ENCODE peak calls at places on chromosomes 4 and X, in six cellular contexts. One of them, this sample, is unnamed.

GRCh38 chr4:122827899-122828601 is 1.4 kb downstream of the FGF2 start:
- DNase-seq in ascending aorta: no peak
- DNase-seq in transverse colon: peak
- DNase-seq in Panc1: no peak
- DNase-seq in BE2C: peak
- DNase-seq in epithelial cell of esophagus: peak
- DNase-seq in this sample: peak

GRCh38 chrX:145213504-145213903 is 33.8 kb upstream of the SPANXN1 start:
- DNase-seq in ascending aorta: no peak
- DNase-seq in transverse colon: no peak
- DNase-seq in Panc1: no peak
- DNase-seq in BE2C: no peak
- DNase-seq in epithelial cell of esophagus: peak
- DNase-seq in this sample: no peak

GRCh38 chrX:152220612-152221011 is 82.2 kb upstream of the MAGEA10 start:
- DNase-seq in ascending aorta: no peak
- DNase-seq in transverse colon: no peak
- DNase-seq in Panc1: no peak
- DNase-seq in BE2C: no peak
- DNase-seq in epithelial cell of esophagus: peak
- DNase-seq in this sample: no peak

GRCh38 chr4:182495111-182495510 is 251.9 kb downstream of the TENM3 start:
- DNase-seq in ascending aorta: no peak
- DNase-seq in transverse colon: no peak
- DNase-seq in Panc1: no peak
- DNase-seq in BE2C: no peak
- DNase-seq in epithelial cell of esophagus: no peak
- DNase-seq in this sample: no peak

GRCh38 chrX:118595501-118596042 is 100.0 kb downstream of the DOCK11 start:
- DNase-seq in ascending aorta: no peak
- DNase-seq in transverse colon: no peak
- DNase-seq in Panc1: no peak
- DNase-seq in BE2C: no peak
- DNase-seq in epithelial cell of esophagus: no peak
- DNase-seq in this sample: no peak

GRCh38 chrX:48025561-48025960 is 18.8 kb downstream of the SPACA5 start:
- DNase-seq in ascending aorta: no peak
- DNase-seq in transverse colon: peak
- DNase-seq in Panc1: no peak
- DNase-seq in BE2C: peak
- DNase-seq in epithelial cell of esophagus: peak
- DNase-seq in this sample: peak

GRCh38 chr4:152021788-152022438 is 261.1 kb upstream of the GATB start:
- DNase-seq in ascending aorta: no peak
- DNase-seq in transverse colon: no peak
- DNase-seq in Panc1: no peak
- DNase-seq in BE2C: no peak
- DNase-seq in epithelial cell of esophagus: no peak
- DNase-seq in this sample: no peak

GRCh38 chrX:41064028-41064427 is 21.2 kb upstream of the USP9X start:
- DNase-seq in ascending aorta: no peak
- DNase-seq in transverse colon: no peak
- DNase-seq in Panc1: no peak
- DNase-seq in BE2C: no peak
- DNase-seq in epithelial cell of esophagus: no peak
- DNase-seq in this sample: peak

GRCh38 chr4:137181293-137181899 is 350.9 kb downstream of the PCDH18 start:
- DNase-seq in ascending aorta: no peak
- DNase-seq in transverse colon: no peak
- DNase-seq in Panc1: no peak
- DNase-seq in BE2C: no peak
- DNase-seq in epithelial cell of esophagus: no peak
- DNase-seq in this sample: no peak

GRCh38 chrX:134171661-134172587 is 65.1 kb upstream of the CCDC160 start:
- DNase-seq in ascending aorta: no peak
- DNase-seq in transverse colon: no peak
- DNase-seq in Panc1: no peak
- DNase-seq in BE2C: no peak
- DNase-seq in epithelial cell of esophagus: no peak
- DNase-seq in this sample: peak

GRCh38 chrX:69133561-69134542 is 31.4 kb downstream of the PJA1 start:
- DNase-seq in ascending aorta: no peak
- DNase-seq in transverse colon: no peak
- DNase-seq in Panc1: no peak
- DNase-seq in BE2C: peak
- DNase-seq in epithelial cell of esophagus: peak
- DNase-seq in this sample: peak

GRCh38 chr4:169640261-169640880 is 20.0 kb downstream of the CLCN3 start:
- DNase-seq in ascending aorta: no peak
- DNase-seq in transverse colon: no peak
- DNase-seq in Panc1: no peak
- DNase-seq in BE2C: no peak
- DNase-seq in epithelial cell of esophagus: no peak
- DNase-seq in this sample: peak

GRCh38 chr4:184117662-184118199 is 99.9 kb downstream of the ENPP6 start:
- DNase-seq in ascending aorta: no peak
- DNase-seq in transverse colon: no peak
- DNase-seq in Panc1: no peak
- DNase-seq in BE2C: no peak
- DNase-seq in epithelial cell of esophagus: no peak
- DNase-seq in this sample: no peak

GRCh38 chr4:60589425-60589824 is 610.7 kb upstream of the ADGRL3 start:
- DNase-seq in ascending aorta: no peak
- DNase-seq in transverse colon: no peak
- DNase-seq in Panc1: no peak
- DNase-seq in BE2C: no peak
- DNase-seq in epithelial cell of esophagus: no peak
- DNase-seq in this sample: no peak

GRCh38 chr4:2237267-2237666 is 4.7 kb downstream of the HAUS3 start:
- DNase-seq in ascending aorta: no peak
- DNase-seq in transverse colon: no peak
- DNase-seq in Panc1: no peak
- DNase-seq in BE2C: no peak
- DNase-seq in epithelial cell of esophagus: no peak
- DNase-seq in this sample: no peak

GRCh38 chr4:6688879-6689505 is 4.7 kb upstream of the S100P start:
- DNase-seq in ascending aorta: no peak
- DNase-seq in transverse colon: peak
- DNase-seq in Panc1: no peak
- DNase-seq in BE2C: peak
- DNase-seq in epithelial cell of esophagus: peak
- DNase-seq in this sample: peak
- H3K4me3 ChIP-seq in ascending aorta: no peak
- H3K4me3 ChIP-seq in transverse colon: no peak
- H3K4me3 ChIP-seq in Panc1: no peak
- H3K4me3 ChIP-seq in BE2C: no peak
- H3K4me3 ChIP-seq in epithelial cell of esophagus: no peak
- H3K4me3 ChIP-seq in this sample: no peak

GRCh38 chr4:156870861-156871260 is 100.7 kb downstream of the PDGFC start:
- DNase-seq in ascending aorta: no peak
- DNase-seq in transverse colon: no peak
- DNase-seq in Panc1: no peak
- DNase-seq in BE2C: no peak
- DNase-seq in epithelial cell of esophagus: no peak
- DNase-seq in this sample: no peak
- TF ChIP-seq CTCF in ascending aorta: no peak
- TF ChIP-seq CTCF in transverse colon: no peak
- TF ChIP-seq CTCF in Panc1: no peak
- TF ChIP-seq CTCF in BE2C: no peak
- TF ChIP-seq CTCF in epithelial cell of esophagus: no peak
- TF ChIP-seq CTCF in this sample: no peak

DNA sequence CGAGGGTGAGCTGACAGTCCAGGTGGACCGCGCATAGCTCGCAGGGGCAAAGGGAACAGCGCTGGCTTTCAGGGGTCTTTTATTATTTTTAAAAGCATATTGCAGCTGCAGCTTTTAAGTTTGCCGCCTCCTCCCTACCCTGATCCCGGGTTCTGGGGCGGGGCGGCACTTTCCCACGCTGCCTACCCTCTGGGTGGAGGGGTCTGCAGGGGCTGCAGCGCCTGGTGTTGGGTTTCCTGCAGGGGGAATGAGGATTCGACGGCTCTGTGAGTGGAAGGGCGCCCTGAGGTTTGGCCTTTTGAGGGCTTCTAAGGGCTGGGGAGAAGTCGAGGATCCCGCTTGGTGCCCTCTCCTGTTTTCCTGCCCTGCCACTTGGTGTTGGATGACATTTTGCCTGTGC is 80.7 kb upstream of the SCML1 start:
- DNase-seq in ascending aorta: no peak
- DNase-seq in transverse colon: no peak
- DNase-seq in Panc1: no peak
- DNase-seq in BE2C: no peak
- DNase-seq in epithelial cell of esophagus: no peak
- DNase-seq in this sample: no peak
- H3K4me3 ChIP-seq in ascending aorta: peak
- H3K4me3 ChIP-seq in transverse colon: no peak
- H3K4me3 ChIP-seq in Panc1: no peak
- H3K4me3 ChIP-seq in BE2C: no peak
- H3K4me3 ChIP-seq in epithelial cell of esophagus: no peak
- H3K4me3 ChIP-seq in this sample: no peak

DNA sequence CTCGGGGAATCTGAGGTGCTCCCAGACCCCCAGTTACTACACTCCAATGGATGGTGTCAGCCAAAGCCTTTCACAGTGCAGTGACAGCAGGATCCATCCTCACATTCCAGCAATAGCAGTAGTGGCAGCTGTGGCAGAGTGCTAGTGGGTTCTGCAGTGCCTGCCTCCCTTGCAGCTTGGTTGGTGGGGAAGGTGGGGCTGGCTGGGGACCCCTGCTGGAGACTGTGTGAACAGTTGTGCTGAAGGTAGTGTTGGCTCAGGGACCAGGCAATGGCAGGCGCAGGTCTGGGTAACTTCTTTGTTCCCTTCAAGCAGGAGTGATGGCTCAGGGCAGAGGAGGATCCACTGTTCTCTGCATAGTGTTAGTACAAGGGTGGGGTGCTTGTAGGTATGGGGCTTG is 343.7 kb upstream of the TRAM1L1 start:
- DNase-seq in ascending aorta: no peak
- DNase-seq in transverse colon: no peak
- DNase-seq in Panc1: no peak
- DNase-seq in BE2C: no peak
- DNase-seq in epithelial cell of esophagus: no peak
- DNase-seq in this sample: no peak
- TF ChIP-seq CTCF in ascending aorta: no peak
- TF ChIP-seq CTCF in transverse colon: no peak
- TF ChIP-seq CTCF in Panc1: no peak
- TF ChIP-seq CTCF in BE2C: no peak
- TF ChIP-seq CTCF in epithelial cell of esophagus: no peak
- TF ChIP-seq CTCF in this sample: no peak

GRCh38 chr4:140423106-140423505 is 4.3 kb downstream of the CLGN start:
- DNase-seq in ascending aorta: no peak
- DNase-seq in transverse colon: no peak
- DNase-seq in Panc1: no peak
- DNase-seq in BE2C: no peak
- DNase-seq in epithelial cell of esophagus: peak
- DNase-seq in this sample: peak

GRCh38 chr4:140426610-140427103 is 791 bp downstream of the CLGN start:
- DNase-seq in ascending aorta: no peak
- DNase-seq in transverse colon: no peak
- DNase-seq in Panc1: no peak
- DNase-seq in BE2C: peak
- DNase-seq in epithelial cell of esophagus: no peak
- DNase-seq in this sample: no peak

GRCh38 chr4:140427104-140427918 is at the start of gene CLGN:
- DNase-seq in ascending aorta: no peak
- DNase-seq in transverse colon: peak
- DNase-seq in Panc1: peak
- DNase-seq in BE2C: peak
- DNase-seq in epithelial cell of esophagus: peak
- DNase-seq in this sample: peak

DNA sequence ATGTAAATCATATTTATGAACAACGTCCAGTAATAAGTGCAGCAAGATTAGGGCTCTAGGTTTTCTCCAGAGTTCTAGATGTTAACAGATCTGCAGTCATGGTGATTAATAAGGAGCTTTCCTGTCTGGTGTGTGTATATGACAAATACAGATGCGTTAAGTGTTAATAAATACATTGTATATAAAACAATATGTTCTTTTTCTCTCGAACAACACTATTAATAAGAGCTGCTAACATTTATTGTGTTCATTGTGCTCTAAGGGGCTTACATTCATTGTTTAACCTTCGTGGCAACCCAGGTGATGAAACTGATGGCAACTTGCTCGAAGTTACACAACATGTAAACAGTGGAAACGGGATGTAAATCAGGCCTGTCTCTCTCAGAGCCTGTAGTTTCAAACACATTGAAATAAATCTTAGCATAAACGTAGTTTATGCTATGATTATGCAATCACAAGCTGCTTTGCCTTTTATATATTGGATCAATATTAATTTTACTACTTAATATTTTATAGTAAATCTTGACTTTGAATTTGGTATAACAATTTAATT is 547 bp upstream of the CLGN start:
- DNase-seq in ascending aorta: no peak
- DNase-seq in transverse colon: no peak
- DNase-seq in Panc1: peak
- DNase-seq in BE2C: no peak
- DNase-seq in epithelial cell of esophagus: no peak
- DNase-seq in this sample: no peak
- H3K4me3 ChIP-seq in ascending aorta: peak
- H3K4me3 ChIP-seq in transverse colon: peak
- H3K4me3 ChIP-seq in Panc1: peak
- H3K4me3 ChIP-seq in BE2C: peak
- H3K4me3 ChIP-seq in epithelial cell of esophagus: peak
- H3K4me3 ChIP-seq in this sample: peak

GRCh38 chrX:149647505-149647904 is 15.9 kb upstream of the TMEM185A start:
- DNase-seq in ascending aorta: no peak
- DNase-seq in transverse colon: no peak
- DNase-seq in Panc1: no peak
- DNase-seq in BE2C: no peak
- DNase-seq in epithelial cell of esophagus: no peak
- DNase-seq in this sample: no peak

GRCh38 chrX:149643496-149643895 is 11.9 kb upstream of the TMEM185A start:
- DNase-seq in ascending aorta: no peak
- DNase-seq in transverse colon: no peak
- DNase-seq in Panc1: no peak
- DNase-seq in BE2C: no peak
- DNase-seq in epithelial cell of esophagus: no peak
- DNase-seq in this sample: no peak

GRCh38 chrX:149652232-149652981 is 20.8 kb upstream of the TMEM185A start:
- DNase-seq in ascending aorta: no peak
- DNase-seq in transverse colon: no peak
- DNase-seq in Panc1: no peak
- DNase-seq in BE2C: no peak
- DNase-seq in epithelial cell of esophagus: no peak
- DNase-seq in this sample: no peak

GRCh38 chrX:149650162-149650561 is 18.6 kb upstream of the TMEM185A start:
- DNase-seq in ascending aorta: no peak
- DNase-seq in transverse colon: no peak
- DNase-seq in Panc1: no peak
- DNase-seq in BE2C: no peak
- DNase-seq in epithelial cell of esophagus: no peak
- DNase-seq in this sample: no peak

GRCh38 chrX:149648932-149649331 is 17.3 kb upstream of the TMEM185A start:
- DNase-seq in ascending aorta: no peak
- DNase-seq in transverse colon: no peak
- DNase-seq in Panc1: no peak
- DNase-seq in BE2C: no peak
- DNase-seq in epithelial cell of esophagus: no peak
- DNase-seq in this sample: no peak
- TF ChIP-seq CTCF in ascending aorta: no peak
- TF ChIP-seq CTCF in transverse colon: no peak
- TF ChIP-seq CTCF in Panc1: no peak
- TF ChIP-seq CTCF in BE2C: no peak
- TF ChIP-seq CTCF in epithelial cell of esophagus: peak
- TF ChIP-seq CTCF in this sample: no peak

This sample was measured in foreskin fibroblast.